ENCODE peak calls at places on chromosomes 4 and X, in four cellular contexts. U is amniotic stem cell, C is H54, Z is epithelial cell of esophagus. R is an unnamed sample.

GRCh38 chr4:98619197-98619596 is 39.2 kb downstream of the TSPAN5 start:
- DNase-seq in U (no peak), C (no peak), Z (no peak), R (no peak)

GRCh38 chrX:124217289-124218251 is 114.9 kb upstream of the TEX13D start:
- DNase-seq in U (no peak), C (peak; percentile 10), Z (peak; percentile 47), R (no peak)

GRCh38 chrX:11664211-11664888 is 1.4 kb downstream of the ARHGAP6 start:
- DNase-seq in U (no peak), C (no peak), Z (peak; percentile 4), R (no peak)

GRCh38 chrX:114787016-114787415 is 203.1 kb downstream of the HTR2C start:
- DNase-seq in U (no peak), C (no peak), Z (no peak), R (no peak)

GRCh38 chr4:78608684-78609083 is 57.1 kb downstream of the ANXA3 start:
- DNase-seq in U (no peak), C (no peak), Z (no peak), R (no peak)

GRCh38 chr4:124179521-124180186 is 532.9 kb downstream of the ANKRD50 start:
- DNase-seq in U (no peak), C (no peak), Z (no peak), R (no peak)

GRCh38 chrX:49039598-49040375 is 3.4 kb downstream of the TFE3 start:
- DNase-seq in U (peak; percentile 75), C (peak; percentile 32), Z (peak; percentile 92), R (peak; percentile 96)

GRCh38 chr4:46329118-46329976 is 60.6 kb downstream of the GABRA2 start:
- DNase-seq in U (no peak), C (no peak), Z (peak; percentile 30), R (peak; percentile 83)

GRCh38 chr4:2289955-2290333 is 28.0 kb upstream of the MXD4 start:
- DNase-seq in U (no peak), C (no peak), Z (no peak), R (no peak)

GRCh38 chr4:25457053-25457715 is 80.1 kb downstream of the ANAPC4 start:
- DNase-seq in U (no peak), C (peak; percentile 45), Z (peak; percentile 52), R (no peak)

GRCh38 chr4:88077911-88078310 is 70.5 kb downstream of the PKD2 start:
- DNase-seq in U (no peak), C (no peak), Z (no peak), R (no peak)

GRCh38 chr4:98470831-98471230 is 187.6 kb downstream of the TSPAN5 start:
- DNase-seq in U (no peak), C (peak; percentile 42), Z (no peak), R (no peak)

GRCh38 chr4:147408189-147408588 is 72.7 kb upstream of the EDNRA start:
- DNase-seq in U (no peak), C (no peak), Z (no peak), R (no peak)

GRCh38 chr4:92339671-92340070 is 35.9 kb downstream of the GRID2 start:
- DNase-seq in U (no peak), C (no peak), Z (no peak), R (no peak)

GRCh38 chr4:6753103-6753560 is 29.4 kb upstream of the KIAA0232 start:
- DNase-seq in U (no peak), C (no peak), Z (no peak), R (no peak)

GRCh38 chrX:44785652-44786051 is 58.2 kb upstream of the DUSP21 start:
- DNase-seq in U (peak; percentile 38), C (peak; percentile 18), Z (peak; percentile 89), R (no peak)

GRCh38 chr4:6041794-6042193 is 23.6 kb upstream of the C4orf50 start:
- DNase-seq in U (no peak), C (no peak), Z (no peak), R (no peak)

GRCh38 chrX:35711281-35711680 is 86.9 kb upstream of the MAGEB16 start:
- DNase-seq in U (no peak), C (no peak), Z (no peak), R (no peak)

GRCh38 chr4:185761352-185762235 is 50.4 kb downstream of the SORBS2 start:
- DNase-seq in U (no peak), C (no peak), Z (peak; percentile 36), R (no peak)

GRCh38 chrX:140440891-140441290 is 64.0 kb downstream of the SOX3 start:
- DNase-seq in U (no peak), C (no peak), Z (peak; percentile 0), R (no peak)

GRCh38 chr4:135515295-135515694 is 1313.7 kb upstream of the PABPC4L start:
- DNase-seq in U (no peak), C (no peak), Z (no peak), R (no peak)

GRCh38 chrX:23374291-23374690 is 39.6 kb downstream of the PTCHD1 start:
- DNase-seq in U (no peak), C (no peak), Z (peak; percentile 14), R (peak; percentile 60)

GRCh38 chr4:57103051-57103450 is 7.1 kb downstream of the IGFBP7 start:
- DNase-seq in U (no peak), C (no peak), Z (no peak), R (peak; percentile 46)

GRCh38 chr4:86055898-86056297 is 304.0 kb downstream of the MAPK10 start:
- DNase-seq in U (no peak), C (no peak), Z (peak; percentile 70), R (peak; percentile 43)

GRCh38 chrX:130734713-130735112 is 168.3 kb downstream of the ENOX2 start:
- DNase-seq in U (no peak), C (no peak), Z (no peak), R (no peak)

GRCh38 chrX:13489451-13489850 is 80.0 kb upstream of the EGFL6 start:
- DNase-seq in U (no peak), C (no peak), Z (peak; percentile 76), R (no peak)

GRCh38 chrX:146887020-146887419 is 72.5 kb upstream of the CXorf51A start:
- DNase-seq in U (no peak), C (no peak), Z (no peak), R (no peak)

GRCh38 chr4:80138556-80139538 is 58.5 kb upstream of the PRDM8 start:
- DNase-seq in U (no peak), C (no peak), Z (peak; percentile 70), R (no peak)

GRCh38 chr4:10090467-10091250 is 25.9 kb downstream of the WDR1 start:
- DNase-seq in U (no peak), C (no peak), Z (no peak), R (no peak)

GRCh38 chr4:166924456-166924855 is 309.8 kb downstream of the SPOCK3 start:
- DNase-seq in U (no peak), C (no peak), Z (peak; percentile 78), R (no peak)

GRCh38 chr4:73875401-73875800 is 6.2 kb downstream of the CXCL1 start:
- DNase-seq in U (no peak), C (no peak), Z (no peak), R (no peak)

GRCh38 chr4:5730993-5731975 is 20.3 kb downstream of the EVC start:
- DNase-seq in U (no peak), C (no peak), Z (peak; percentile 35), R (no peak)

GRCh38 chrX:1673337-1673736 is 58.5 kb downstream of the ASMT start:
- DNase-seq in U (no peak), C (no peak), Z (no peak), R (peak; percentile 46)

GRCh38 chr4:186190456-186191265 is 706 bp upstream of the CYP4V2 start:
- DNase-seq in U (peak; percentile 26), C (peak; percentile 31), Z (peak; percentile 15), R (peak; percentile 49)

GRCh38 chr4:3414421-3415279 is 27.1 kb upstream of the HGFAC start:
- DNase-seq in U (no peak), C (no peak), Z (no peak), R (no peak)

GRCh38 chrX:96181571-96181970 is 503.1 kb upstream of the DIAPH2 start:
- DNase-seq in U (no peak), C (no peak), Z (no peak), R (peak; percentile 12)

GRCh38 chr4:15681372-15682339 is at the start of gene FAM200B:
- DNase-seq in U (peak; percentile 95), C (peak; percentile 59), Z (peak; percentile 99), R (peak; percentile 99)